ENCODE peak calls at places on chromosomes 5 and 9, in four cellular contexts. Q, T, L and U are unnamed samples.

GRCh38 chr5:108788142-108788541 is 40.4 kb downstream of the FER start:
- DNase-seq in Q (no peak), T (no peak), L (no peak), U (no peak)

GRCh38 chr9:94785211-94786169 is 59.0 kb downstream of the AOPEP start:
- DNase-seq in Q (no peak), T (peak), L (no peak), U (no peak)

GRCh38 chr9:74951725-74952151 is 974 bp downstream of the C9orf40 start:
- DNase-seq in Q (no peak), T (peak), L (peak), U (peak)

GRCh38 chr5:177494356-177495195 is 2.8 kb downstream of the PDLIM7 start:
- DNase-seq in Q (no peak), T (peak), L (peak), U (peak)

GRCh38 chr5:150400327-150401075 is 12.2 kb downstream of the CD74 start:
- DNase-seq in Q (no peak), T (no peak), L (no peak), U (no peak)

GRCh38 chr5:149611327-149611726 is 30.0 kb downstream of the ARHGEF37 start:
- DNase-seq in Q (no peak), T (peak), L (no peak), U (no peak)

GRCh38 chr9:130104413-130105193 is 50.9 kb downstream of the GPR107 start:
- DNase-seq in Q (no peak), T (no peak), L (no peak), U (no peak)

GRCh38 chr9:99172129-99173091 is 49.3 kb downstream of the ALG2 start:
- DNase-seq in Q (no peak), T (peak), L (no peak), U (no peak)

GRCh38 chr5:72656756-72657513 is 149.7 kb upstream of the ZNF366 start:
- DNase-seq in Q (no peak), T (no peak), L (no peak), U (no peak)

DNA sequence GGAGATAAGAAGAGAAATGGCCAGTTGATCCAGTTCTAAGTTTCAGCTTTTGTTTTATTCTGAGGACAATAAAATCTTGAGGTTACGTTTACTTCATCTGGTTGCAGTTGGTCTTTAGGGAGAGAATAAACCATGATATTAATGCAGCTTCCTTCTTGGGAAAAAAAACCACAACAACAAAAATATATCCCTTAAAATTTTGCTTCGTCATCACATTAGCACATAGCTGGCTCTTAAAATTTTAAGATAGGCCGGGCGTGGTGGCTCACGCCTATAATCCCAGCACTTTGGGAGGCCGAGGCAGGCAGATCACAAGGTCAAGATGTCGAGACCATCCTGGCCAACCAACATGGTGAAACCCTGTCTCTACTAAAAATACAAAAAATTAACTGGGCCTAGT is 86.4 kb downstream of the EQTN start:
- DNase-seq in Q (no peak), T (no peak), L (no peak), U (no peak)
- TF ChIP-seq SUZ12 in Q (no peak), T (no peak), L (no peak), U (no peak)

DNA sequence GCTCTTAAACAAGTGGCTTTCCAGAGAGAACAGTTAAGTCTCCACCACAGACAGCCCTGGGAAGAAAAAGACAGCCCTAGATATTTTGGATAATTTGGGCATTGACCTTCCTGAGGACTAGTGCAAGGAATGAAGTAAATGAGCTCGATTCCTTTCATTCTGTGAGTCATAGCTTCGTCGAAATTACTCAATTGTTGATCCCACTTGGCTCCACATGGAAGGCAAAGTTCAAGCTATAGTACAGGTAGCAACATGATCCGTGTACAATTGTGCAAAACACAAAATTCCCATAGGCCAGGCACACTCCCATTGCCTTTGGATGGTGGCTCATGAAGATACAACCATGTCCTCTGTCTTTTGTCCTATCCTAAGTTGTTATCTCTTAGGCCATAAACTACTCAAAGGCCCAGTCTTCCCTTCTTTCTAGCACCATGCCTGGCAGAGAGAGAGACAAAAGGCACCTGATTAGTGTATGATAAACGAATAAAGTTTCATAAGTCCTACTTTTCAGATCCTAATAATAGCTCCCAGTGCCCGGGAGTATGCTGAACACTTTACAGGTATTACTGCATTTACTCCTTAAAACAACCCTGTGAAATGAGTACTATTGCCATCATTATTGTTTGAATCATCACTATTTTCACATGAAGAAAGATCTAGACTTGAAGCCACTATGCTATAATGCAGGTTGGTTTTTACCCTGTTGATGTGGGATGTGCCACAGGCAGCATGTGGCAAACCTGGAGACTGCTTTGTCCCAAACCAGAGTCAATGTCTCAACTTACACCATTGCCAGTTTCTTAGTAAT is 116.7 kb upstream of the RANBP3L start:
- DNase-seq in Q (no peak), T (peak), L (no peak), U (no peak)
- TF ChIP-seq YY1 in Q (no peak), T (no peak), L (no peak), U (no peak)

GRCh38 chr5:143052967-143053682 is 282.9 kb downstream of the ARHGAP26 start:
- DNase-seq in Q (no peak), T (no peak), L (no peak), U (no peak)

GRCh38 chr5:143053780-143054179 is 283.6 kb downstream of the ARHGAP26 start:
- DNase-seq in Q (no peak), T (no peak), L (no peak), U (no peak)

GRCh38 chr5:143056331-143056689 is 286.1 kb downstream of the ARHGAP26 start:
- DNase-seq in Q (no peak), T (no peak), L (no peak), U (no peak)

GRCh38 chr5:143055596-143056330 is 285.6 kb downstream of the ARHGAP26 start:
- DNase-seq in Q (no peak), T (no peak), L (no peak), U (no peak)

DNA sequence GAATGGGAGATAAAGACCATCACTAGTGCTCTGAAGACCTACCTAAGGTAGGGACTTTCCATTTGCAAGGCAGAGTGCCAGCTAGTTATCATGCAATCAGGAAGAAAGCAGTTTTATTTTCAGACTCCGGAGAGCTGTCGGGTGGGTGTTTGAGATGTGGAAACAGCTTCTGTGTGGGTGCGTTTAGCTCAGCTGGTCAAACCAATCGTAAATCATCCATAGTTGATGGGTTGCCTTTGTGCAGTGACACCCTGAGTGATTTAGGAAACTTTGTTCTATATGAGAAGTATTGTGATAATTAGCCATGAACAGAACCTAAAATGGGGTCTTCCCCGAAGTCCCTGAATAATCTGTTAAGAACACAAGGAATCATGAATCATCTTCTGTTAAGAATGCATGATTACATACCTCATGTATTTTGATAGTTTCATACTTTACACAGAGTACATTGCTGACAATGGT is 284.3 kb downstream of the ARHGAP26 start:
- DNase-seq in Q (peak), T (no peak), L (no peak), U (no peak)
- H3K4me3 ChIP-seq in Q (peak), T (no peak), L (no peak), U (no peak)

GRCh38 chr5:63409737-63410136 is 552.5 kb downstream of the HTR1A start:
- DNase-seq in Q (no peak), T (no peak), L (no peak), U (no peak)
- TF ChIP-seq SUZ12 in Q (no peak), T (no peak), L (no peak), U (no peak)

GRCh38 chr5:26622947-26623346 is 415.4 kb downstream of the CDH9 start:
- DNase-seq in Q (no peak), T (no peak), L (no peak), U (no peak)
- TF ChIP-seq YY1 in Q (no peak), T (no peak), L (no peak), U (no peak)

GRCh38 chr5:170333161-170333909 is 35.8 kb upstream of the LCP2 start:
- DNase-seq in Q (peak), T (no peak), L (peak), U (peak)

GRCh38 chr5:170329524-170329923 is 31.9 kb upstream of the LCP2 start:
- DNase-seq in Q (no peak), T (no peak), L (no peak), U (no peak)

GRCh38 chr5:170327802-170328201 is 30.2 kb upstream of the LCP2 start:
- DNase-seq in Q (no peak), T (no peak), L (no peak), U (no peak)

GRCh38 chr5:170332058-170332457 is 34.5 kb upstream of the LCP2 start:
- DNase-seq in Q (no peak), T (no peak), L (no peak), U (no peak)

DNA sequence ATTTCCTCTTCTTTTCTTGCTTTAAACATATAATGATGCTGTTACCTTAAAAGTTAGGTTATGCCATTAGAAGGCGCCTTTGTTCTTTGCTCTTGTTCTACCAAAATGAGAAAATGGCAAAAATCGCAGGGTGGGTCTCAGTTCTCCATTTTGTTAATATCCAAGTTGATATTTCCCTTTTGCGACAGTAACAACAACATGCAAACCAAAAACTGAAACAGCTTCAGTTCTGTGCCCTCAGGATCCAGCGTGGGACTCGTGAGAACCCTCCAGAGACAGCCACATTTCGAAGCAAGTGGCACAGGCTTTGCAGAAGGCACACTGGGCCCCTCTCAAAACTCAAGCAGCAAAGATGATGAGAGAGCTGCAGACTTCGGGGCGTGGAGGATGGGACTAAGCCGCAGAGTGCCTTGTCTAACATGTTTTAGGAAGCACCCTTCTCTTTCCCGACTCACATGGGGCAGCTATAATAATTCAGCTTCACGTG is 33.0 kb upstream of the LCP2 start:
- DNase-seq in Q (no peak), T (no peak), L (no peak), U (no peak)
- H3K4me3 ChIP-seq in Q (peak), T (no peak), L (no peak), U (no peak)

DNA sequence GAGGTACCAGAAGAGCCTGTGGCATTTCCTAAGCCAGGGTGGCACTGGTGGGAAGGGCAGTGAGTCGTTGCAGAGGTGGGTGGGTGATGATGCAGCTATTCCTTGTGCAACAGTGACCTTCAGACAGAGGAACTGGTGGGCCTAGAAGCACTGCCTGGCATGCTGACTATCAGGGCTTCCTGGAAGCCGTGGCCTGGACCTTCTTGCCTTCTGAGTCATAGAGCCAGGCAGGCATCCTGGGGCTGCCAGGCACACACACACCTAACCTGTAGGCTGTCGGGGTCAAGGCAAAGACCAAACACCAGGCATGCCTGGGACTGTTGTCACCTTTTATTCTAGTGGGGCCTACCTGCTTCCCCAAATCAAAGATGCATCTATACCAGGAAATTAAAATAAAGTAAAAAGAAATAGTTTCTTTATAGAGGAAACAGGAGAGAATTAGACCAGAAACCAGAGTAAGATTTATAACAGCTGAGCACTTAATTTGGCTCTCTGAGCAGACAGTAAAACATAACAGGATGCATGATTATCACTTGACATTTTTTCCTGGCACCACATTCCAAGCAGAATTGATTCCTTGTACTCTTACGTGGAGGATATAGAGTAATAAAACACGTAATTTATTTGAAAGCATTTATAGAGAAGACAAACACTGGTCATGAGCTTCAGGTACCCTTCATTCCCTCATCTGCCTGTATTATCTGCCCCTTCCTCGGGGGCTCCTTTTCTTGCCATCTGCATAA is 25.1 kb downstream of the NANS start:
- DNase-seq in Q (no peak), T (peak), L (no peak), U (no peak)
- TF ChIP-seq SUZ12 in Q (no peak), T (no peak), L (no peak), U (no peak)

DNA sequence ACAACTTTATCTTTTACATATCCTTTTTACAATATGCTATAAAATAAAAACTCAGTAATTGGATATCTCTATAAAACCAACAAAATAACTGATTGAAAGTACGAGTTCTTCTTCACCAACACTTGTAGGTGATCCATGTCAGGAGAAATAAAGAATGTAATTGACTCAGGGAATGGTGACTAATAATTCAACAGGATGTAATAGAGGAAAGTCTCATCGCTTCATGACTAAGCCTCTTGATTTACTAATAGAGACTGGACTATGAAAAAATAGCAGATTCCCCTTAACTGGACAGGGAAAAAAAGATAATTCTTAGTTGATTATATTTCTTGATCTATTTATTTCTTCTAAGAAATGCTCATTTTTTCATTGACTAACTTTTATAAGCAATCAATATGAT is 507.7 kb upstream of the PTGER4 start:
- DNase-seq in Q (no peak), T (no peak), L (no peak), U (no peak)
- TF ChIP-seq YY1 in Q (no peak), T (no peak), L (no peak), U (no peak)

DNA sequence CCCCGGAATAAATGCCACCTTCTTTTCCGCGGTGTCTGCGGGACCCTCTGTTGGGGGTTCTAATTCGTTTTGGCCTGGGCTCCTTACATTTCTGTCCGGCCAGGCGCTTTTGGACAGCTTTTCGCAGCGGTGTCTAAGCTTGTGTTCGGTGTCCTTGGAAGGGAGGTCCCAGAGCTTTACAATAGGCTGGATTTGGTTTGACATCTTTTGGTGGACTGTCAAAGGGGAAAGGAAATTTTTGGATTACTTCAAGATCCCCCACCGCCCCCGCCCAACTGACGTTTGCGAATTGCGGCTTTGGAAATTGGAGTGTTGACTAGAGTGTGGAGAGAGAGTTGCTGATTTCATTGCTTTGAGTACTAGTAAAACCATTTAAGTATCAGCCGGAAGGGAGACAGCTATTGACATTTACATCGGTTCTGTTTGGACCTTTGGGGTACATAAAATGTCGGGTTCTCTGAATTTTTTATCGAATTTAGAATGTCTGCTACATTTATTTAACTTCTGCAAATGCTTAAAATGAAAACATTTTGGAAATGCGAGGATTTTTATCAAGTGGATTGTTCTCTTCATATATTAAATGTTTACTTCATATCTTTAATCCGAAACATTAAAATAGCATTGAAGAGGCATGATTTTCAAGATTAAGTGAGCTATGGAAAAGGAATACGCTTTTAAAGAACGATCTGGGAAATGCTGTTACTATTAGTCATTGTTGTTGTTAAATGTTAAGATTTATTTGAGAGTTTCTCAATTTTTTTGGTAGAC is 4.7 kb upstream of the PURA start:
- DNase-seq in Q (no peak), T (no peak), L (no peak), U (no peak)
- H3K4me3 ChIP-seq in Q (peak), T (peak), L (peak), U (no peak)